ENCODE peak calls at places on chromosomes 13 and 19, in four cellular contexts. G is H1, O is HCT116, D is HepG2. P is an unnamed sample.

GRCh38 chr13:110300090-110300815 is 6.7 kb downstream of the COL4A1 start:
- DNase-seq in G (no peak), O (no peak), D (no peak), P (no peak)

GRCh38 chr19:5355076-5355475 is 14.5 kb upstream of the PTPRS start:
- DNase-seq in G (no peak), O (no peak), D (no peak), P (no peak)

GRCh38 chr19:31525610-31526147 is 176.4 kb upstream of the TSHZ3 start:
- DNase-seq in G (no peak), O (no peak), D (no peak), P (no peak)

GRCh38 chr13:50512602-50513527 is 330.6 kb downstream of the DLEU7 start:
- DNase-seq in G (no peak), O (no peak), D (peak; percentile 47), P (no peak)

GRCh38 chr19:51493776-51494175 is 7.8 kb downstream of the SIGLEC12 start:
- DNase-seq in G (no peak), O (no peak), D (no peak), P (no peak)

GRCh38 chr13:28497143-28497876 is 2.4 kb upstream of the FLT1 start:
- DNase-seq in G (no peak), O (no peak), D (no peak), P (no peak)

GRCh38 chr19:35777411-35777841 is 2.1 kb downstream of the ARHGAP33 start:
- DNase-seq in G (no peak), O (no peak), D (peak; percentile 46), P (no peak)

GRCh38 chr13:108158746-108159145 is 56.6 kb downstream of the LIG4 start:
- DNase-seq in G (no peak), O (no peak), D (no peak), P (no peak)

GRCh38 chr19:19224852-19225494 is 13.2 kb downstream of the NCAN start:
- DNase-seq in G (peak; percentile 73), O (peak; percentile 85), D (peak; percentile 78), P (no peak)

GRCh38 chr13:28297341-28297740 is 159.0 kb downstream of the PAN3 start:
- DNase-seq in G (no peak), O (no peak), D (no peak), P (no peak)

GRCh38 chr19:13984875-13985741 is 21.0 kb downstream of the RFX1 start:
- DNase-seq in G (no peak), O (no peak), D (peak; percentile 18), P (no peak)

GRCh38 chr19:29260477-29261317 is 47.7 kb upstream of the UQCRFS1 start:
- DNase-seq in G (no peak), O (peak; percentile 36), D (peak; percentile 49), P (peak; percentile 3)

GRCh38 chr13:42272776-42273175 is 824 bp downstream of the AKAP11 start:
- DNase-seq in G (no peak), O (no peak), D (no peak), P (no peak)

GRCh38 chr19:31226536-31226935 is 122.7 kb downstream of the TSHZ3 start:
- DNase-seq in G (no peak), O (no peak), D (no peak), P (no peak)

GRCh38 chr19:47644743-47645499 is 36.0 kb downstream of the BICRA start:
- DNase-seq in G (no peak), O (no peak), D (no peak), P (no peak)

GRCh38 chr19:38551450-38551813 is 66.3 kb downstream of the MAP4K1 start:
- DNase-seq in G (no peak), O (no peak), D (no peak), P (peak; percentile 52)

GRCh38 chr13:21670006-21670882 is 629 bp upstream of the FGF9 start:
- DNase-seq in G (no peak), O (no peak), D (no peak), P (no peak)

GRCh38 chr19:2761309-2761677 is 21.5 kb upstream of the SLC39A3 start:
- DNase-seq in G (no peak), O (no peak), D (no peak), P (no peak)

GRCh38 chr19:3055741-3056453 is 6.4 kb downstream of the TLE5 start:
- DNase-seq in G (no peak), O (peak; percentile 26), D (no peak), P (no peak)

GRCh38 chr13:23655321-23655720 is 85.1 kb downstream of the TNFRSF19 start:
- DNase-seq in G (no peak), O (no peak), D (no peak), P (no peak)
- TF ChIP-seq ZNF274 in G (no peak), O (no peak), D (no peak), P (no peak)

DNA sequence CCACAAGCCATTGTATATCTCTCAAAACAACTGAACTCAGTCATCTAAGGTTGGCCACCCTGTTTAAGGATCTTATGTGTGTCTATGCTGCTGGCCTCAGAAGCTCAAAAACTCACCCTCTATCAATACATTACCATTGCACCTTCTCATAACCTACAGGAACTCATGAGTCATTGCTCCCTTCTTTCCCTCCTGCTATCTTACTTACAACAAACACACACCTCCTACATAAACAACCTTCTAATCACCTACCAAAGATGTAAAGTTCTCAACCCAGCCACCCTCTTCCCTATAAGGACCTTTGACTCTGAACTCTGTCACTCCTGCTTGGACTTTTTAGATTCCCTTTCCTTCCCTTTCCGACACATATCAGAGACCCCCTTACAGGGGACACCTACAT is 13.3 kb upstream of the ZSCAN4 start:
- DNase-seq in G (no peak), O (no peak), D (no peak), P (no peak)
- H2AFZ ChIP-seq in G (no peak overlapping the region), O (no peak overlapping the region), D (no peak overlapping the region), P (no peak overlapping the region)

GRCh38 chr19:342801-343421 is 1.7 kb downstream of the MIER2 start:
- DNase-seq in G (no peak), O (peak; percentile 26), D (no peak), P (peak; percentile 15)
- TF ChIP-seq ATF3 in G (no peak), O (no peak), D (no peak), P (no peak)

GRCh38 chr13:43546821-43547220 is 240.0 kb downstream of the ENOX1 start:
- DNase-seq in G (no peak), O (no peak), D (no peak), P (no peak)

GRCh38 chr13:43546260-43546659 is 240.5 kb downstream of the ENOX1 start:
- DNase-seq in G (no peak), O (no peak), D (no peak), P (no peak)

DNA sequence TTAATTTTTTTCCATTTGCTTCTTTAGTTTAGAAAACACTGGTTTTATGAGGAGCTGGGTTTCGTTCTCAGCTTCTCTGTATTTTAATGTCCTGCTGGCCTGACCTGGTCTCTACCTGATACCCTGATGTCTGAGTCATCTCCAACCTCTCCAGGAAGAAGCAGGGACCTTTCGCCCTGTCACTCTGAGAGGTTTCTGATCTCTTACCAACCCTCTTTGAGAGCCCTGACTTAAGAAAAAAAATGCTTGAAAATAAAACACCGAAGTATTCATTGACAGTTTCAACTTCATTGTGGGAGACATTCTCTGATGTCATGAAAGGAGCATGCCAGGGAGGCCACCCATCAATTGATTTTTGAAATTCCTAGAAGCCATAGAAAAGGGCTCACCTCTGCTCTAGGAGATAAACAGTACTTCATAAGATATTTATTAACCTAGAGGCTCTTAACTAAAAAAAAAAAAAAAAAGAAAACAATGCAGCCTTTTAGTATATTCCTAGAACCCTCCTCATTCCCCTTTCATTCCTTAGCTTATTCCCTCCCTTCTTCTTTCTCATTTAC is 234.8 kb downstream of the ENOX1 start:
- DNase-seq in G (no peak), O (no peak), D (no peak), P (no peak)
- TF ChIP-seq ZNF274 in G (no peak), O (no peak), D (no peak), P (no peak)

GRCh38 chr13:106911602-106912001 is 343.7 kb upstream of the ARGLU1 start:
- DNase-seq in G (no peak), O (no peak), D (no peak), P (no peak)

GRCh38 chr13:106911020-106911419 is 343.1 kb upstream of the ARGLU1 start:
- DNase-seq in G (no peak), O (no peak), D (no peak), P (no peak)

GRCh38 chr13:106905380-106906259 is 337.7 kb upstream of the ARGLU1 start:
- DNase-seq in G (no peak), O (no peak), D (no peak), P (no peak)

DNA sequence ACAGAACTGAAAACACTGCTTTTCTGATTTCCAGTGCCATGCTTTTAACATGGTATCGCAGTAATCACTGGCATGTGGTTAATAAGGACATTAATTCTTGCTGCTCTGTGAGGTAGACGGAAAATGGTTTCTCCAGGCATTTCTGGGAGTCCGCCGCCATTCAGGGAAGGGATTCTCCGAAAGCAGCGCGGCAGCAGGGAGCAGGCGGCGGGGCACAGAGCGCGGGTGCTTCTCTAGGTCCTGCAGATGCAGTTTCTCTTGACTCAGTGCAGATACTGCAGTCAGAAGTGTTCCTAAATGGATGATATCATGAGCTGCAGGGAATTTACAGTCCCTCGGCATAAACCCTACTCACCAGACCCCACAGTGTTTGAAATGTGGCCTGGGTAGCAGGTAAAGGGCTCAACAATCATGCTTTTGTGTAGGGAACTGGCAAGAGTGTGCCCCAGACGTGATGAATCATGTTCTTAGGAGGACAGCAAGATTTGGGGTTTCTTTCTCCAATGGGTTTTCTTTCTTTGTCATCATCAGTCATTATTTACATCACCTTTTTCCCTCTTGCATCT is 338.6 kb upstream of the ARGLU1 start:
- DNase-seq in G (no peak), O (no peak), D (no peak), P (no peak)
- H2AFZ ChIP-seq in G (peak overlapping the region; percentile 86), O (no peak overlapping the region), D (no peak overlapping the region), P (no peak overlapping the region)

GRCh38 chr19:16527334-16527935 is 14.8 kb downstream of the CHERP start:
- DNase-seq in G (no peak), O (no peak), D (no peak), P (no peak)

GRCh38 chr19:16525751-16526481 is 16.3 kb downstream of the CHERP start:
- DNase-seq in G (no peak), O (no peak), D (no peak), P (no peak)

GRCh38 chr19:16529466-16530144 is 12.6 kb downstream of the CHERP start:
- DNase-seq in G (no peak), O (no peak), D (no peak), P (no peak)

GRCh38 chr19:16530540-16531379 is 11.5 kb downstream of the CHERP start:
- DNase-seq in G (no peak), O (no peak), D (no peak), P (no peak)

DNA sequence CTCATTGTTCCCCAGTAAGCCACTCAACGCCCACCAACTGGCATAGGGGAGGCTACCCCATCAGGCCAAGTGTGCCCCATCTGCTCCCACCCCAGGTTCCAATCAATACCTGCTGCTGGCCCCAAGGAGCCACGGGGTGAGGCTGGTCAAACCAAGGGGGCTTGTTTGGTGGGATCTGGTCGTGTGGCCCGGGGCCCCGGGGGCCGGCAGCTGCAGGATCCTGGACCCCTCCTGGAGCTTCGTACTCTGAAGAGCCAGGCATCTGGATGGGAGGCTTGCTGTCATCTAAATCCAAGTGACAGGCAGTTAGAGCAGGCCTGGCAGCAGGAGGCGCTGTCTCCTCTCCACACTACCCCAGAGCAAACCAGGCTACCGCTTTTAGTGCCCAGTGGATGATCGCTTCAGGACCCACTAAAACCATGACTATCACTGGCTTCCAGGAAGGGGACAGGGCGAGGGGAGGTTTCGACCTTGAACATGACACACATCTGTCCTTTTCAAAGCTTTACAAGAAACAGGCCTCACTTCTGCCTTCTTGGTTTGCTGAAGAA is 14.2 kb downstream of the CHERP start:
- DNase-seq in G (no peak), O (no peak), D (no peak), P (no peak)
- TF ChIP-seq ATF3 in G (no peak), O (no peak), D (no peak), P (no peak)

P was measured in GM12878.